ENCODE peak calls at places on chromosome 7, in nine cellular contexts. S is brain microvascular endothelial cell; T is coronary artery; X is memory B cell; F is transverse colon; W is activated CD4-positive, alpha-beta T cell treated with anti-CD3 and anti-CD28 coated beads for 4 hours; K is B cell; Y is esophagus squamous epithelium; E is SK-N-DZ. A is an unnamed sample.

GRCh38 chr7:80488406-80488805 is 23.5 kb downstream of the GNAT3 start:
- DNase-seq in E (no peak), S (no peak), X (no peak), Y (no peak), K (no peak), T (no peak), W (no peak), F (no peak), A (no peak)

GRCh38 chr7:116554436-116554835 is 29.6 kb downstream of the CAV1 start:
- DNase-seq in W (no peak), E (no peak), Y (no peak), K (no peak), X (no peak), S (no peak), T (no peak), F (no peak), A (no peak)

GRCh38 chr7:80656029-80656428 is 17.6 kb downstream of the CD36 start:
- DNase-seq in S (no peak), Y (no peak), E (no peak), T (no peak), F (no peak), W (no peak), X (no peak), K (no peak), A (no peak)

GRCh38 chr7:147636553-147636952 is 954.0 kb upstream of the C7orf33 start:
- DNase-seq in T (no peak), X (no peak), K (no peak), F (no peak), Y (no peak), S (no peak), W (no peak), E (no peak), A (no peak)

GRCh38 chr7:32290015-32290414 is 200.2 kb downstream of the LSM5 start:
- DNase-seq in T (no peak), S (no peak), F (no peak), X (no peak), W (no peak), E (no peak), Y (no peak), K (no peak), A (no peak)

GRCh38 chr7:50920031-50920635 is 137.4 kb upstream of the GRB10 start:
- DNase-seq in E (no peak), X (no peak), Y (no peak), S (no peak), W (no peak), K (no peak), F (no peak), T (no peak), A (no peak)

GRCh38 chr7:29565634-29565981 is 2.0 kb downstream of the PRR15 start:
- DNase-seq in X (no peak), S (no peak), Y (no peak), K (no peak), E (no peak), T (no peak), F (no peak), W (no peak), A (no peak)

GRCh38 chr7:82091126-82091682 is 321.4 kb upstream of the HGF start:
- DNase-seq in E (peak), T (no peak), W (no peak), S (no peak), Y (no peak), K (no peak), X (no peak), F (no peak), A (no peak)

GRCh38 chr7:116571037-116571436 is 46.2 kb downstream of the CAV1 start:
- DNase-seq in S (peak), F (no peak), W (no peak), E (no peak), T (no peak), X (no peak), Y (no peak), K (no peak), A (no peak)

GRCh38 chr7:42175834-42176745 is 60.9 kb downstream of the GLI3 start:
- DNase-seq in K (no peak), T (no peak), X (no peak), W (no peak), E (no peak), S (no peak), Y (no peak), F (no peak), A (no peak)

GRCh38 chr7:23349484-23350157 is 50.5 kb downstream of the MALSU1 start:
- DNase-seq in S (peak), T (no peak), W (no peak), E (no peak), Y (no peak), K (no peak), X (no peak), F (no peak), A (no peak)

GRCh38 chr7:134355925-134356324 is 39.2 kb upstream of the SLC35B4 start:
- DNase-seq in K (no peak), S (no peak), X (no peak), F (no peak), E (no peak), W (no peak), Y (no peak), T (no peak), A (peak)

GRCh38 chr7:73700070-73700423 is 16.6 kb downstream of the BUD23 start:
- DNase-seq in E (no peak), X (no peak), F (no peak), K (no peak), T (no peak), W (no peak), S (no peak), Y (no peak), A (no peak)

GRCh38 chr7:42278360-42278759 is 41.4 kb upstream of the GLI3 start:
- DNase-seq in F (no peak), K (no peak), S (no peak), E (no peak), X (no peak), Y (no peak), W (no peak), T (no peak), A (no peak)

GRCh38 chr7:54869513-54869912 is 110.5 kb upstream of the SEC61G start:
- DNase-seq in Y (no peak), W (no peak), X (no peak), F (no peak), E (no peak), K (no peak), T (no peak), S (no peak), A (no peak)

GRCh38 chr7:30510124-30511074 is 5.8 kb upstream of the GGCT start:
- DNase-seq in X (no peak), K (peak), Y (no peak), T (no peak), W (peak), F (peak), S (no peak), E (peak), A (peak)

GRCh38 chr7:108097703-108098102 is 32.5 kb downstream of the LAMB4 start:
- DNase-seq in K (no peak), F (no peak), E (no peak), Y (no peak), T (no peak), X (no peak), W (no peak), S (no peak), A (no peak)

GRCh38 chr7:633381-634018 is 93.0 kb upstream of the DNAAF5 start:
- DNase-seq in F (no peak), Y (no peak), T (peak), W (no peak), E (no peak), K (no peak), X (no peak), S (no peak), A (no peak)

GRCh38 chr7:95684037-95684436 is 87.7 kb upstream of the PDK4 start:
- DNase-seq in X (no peak), T (no peak), W (no peak), F (no peak), Y (no peak), S (peak), K (peak), E (no peak), A (no peak)

GRCh38 chr7:103711413-103711812 is 265.4 kb upstream of the SLC26A5 start:
- DNase-seq in K (no peak), X (no peak), F (no peak), T (no peak), E (no peak), S (no peak), W (no peak), Y (no peak), A (no peak)

GRCh38 chr7:22660732-22661131 is 66.3 kb upstream of the IL6 start:
- DNase-seq in F (no peak), S (no peak), T (no peak), W (no peak), K (peak), X (no peak), Y (no peak), E (no peak), A (no peak)

GRCh38 chr7:151804756-151805503 is 72.0 kb downstream of the PRKAG2 start:
- DNase-seq in X (no peak), F (no peak), S (no peak), Y (no peak), T (no peak), E (no peak), K (no peak), W (no peak), A (no peak)

GRCh38 chr7:138324905-138325304 is 135.2 kb upstream of the TRIM24 start:
- DNase-seq in Y (no peak), F (no peak), X (no peak), K (no peak), T (no peak), S (no peak), W (no peak), E (no peak), A (no peak)

GRCh38 chr7:120165231-120165630 is 107.7 kb upstream of the KCND2 start:
- DNase-seq in W (no peak), Y (no peak), S (no peak), K (no peak), F (no peak), E (no peak), X (no peak), T (no peak), A (no peak)

GRCh38 chr7:16721541-16721940 is 32.0 kb upstream of the TSPAN13 start:
- DNase-seq in E (no peak), X (no peak), F (no peak), Y (no peak), S (no peak), W (no peak), T (no peak), K (no peak), A (no peak)

A was measured in stomach.